ENCODE peak calls at places on chromosomes 16 and 17, in nine cellular contexts. I is NAMALWA; K is hypothalamus; U is IMR-90; H is effector CD4-positive, alpha-beta T cell; F is RPMI8226; T is nephron progenitor cell; Y is astrocyte of the spinal cord; P is neural crest cell. B is an unnamed sample.

GRCh38 chr16:89319883-89320716 is 102.6 kb downstream of the ZNF778 start:
- DNase-seq in T (no peak), P (no peak), F (peak; percentile 76), Y (peak; percentile 89), I (no peak), K (no peak), H (no peak), U (peak; percentile 85), B (peak; percentile 39)

GRCh38 chr16:73753931-73754330 is 542.7 kb upstream of the PSMD7 start:
- DNase-seq in H (no peak), Y (no peak), F (no peak), T (no peak), I (no peak), U (no peak), P (no peak), K (no peak), B (no peak)

GRCh38 chr17:79026345-79027273 is 2.6 kb downstream of the C1QTNF1 start:
- DNase-seq in H (no peak), F (no peak), P (no peak), Y (peak; percentile 65), I (no peak), T (no peak), K (no peak), U (peak; percentile 68), B (no peak)

GRCh38 chr16:508884-509736 is 18.4 kb upstream of the CAPN15 start:
- DNase-seq in T (no peak), H (no peak), F (no peak), I (no peak), U (peak; percentile 35), P (no peak), Y (peak; percentile 58), K (no peak), B (no peak)

GRCh38 chr17:19713901-19714361 is 2.5 kb downstream of the SLC47A2 start:
- DNase-seq in U (no peak), I (no peak), F (no peak), H (no peak), Y (no peak), P (no peak), T (no peak), K (no peak), B (no peak)

GRCh38 chr16:85541619-85542547 is 71.2 kb upstream of the GSE1 start:
- DNase-seq in U (no peak), H (no peak), Y (no peak), T (no peak), K (no peak), I (no peak), P (no peak), F (no peak), B (no peak)

GRCh38 chr16:69316595-69317034 is 5.5 kb downstream of the VPS4A start:
- DNase-seq in I (no peak), Y (no peak), K (no peak), H (no peak), F (no peak), T (no peak), U (no peak), P (no peak), B (no peak)

GRCh38 chr16:3022697-3023414 is 886 bp downstream of the HCFC1R1 start:
- DNase-seq in F (peak; percentile 12), I (no peak), Y (peak; percentile 51), T (no peak), K (no peak), H (no peak), U (peak; percentile 20), P (no peak), B (no peak)

GRCh38 chr16:84995666-84996065 is 15.7 kb downstream of the ZDHHC7 start:
- DNase-seq in U (no peak), H (no peak), T (no peak), I (no peak), P (no peak), Y (no peak), F (no peak), K (no peak), B (no peak)

GRCh38 chr16:68375801-68376536 is 65.2 kb downstream of the PRMT7 start:
- DNase-seq in Y (no peak), T (no peak), H (no peak), F (no peak), P (no peak), U (no peak), I (no peak), K (no peak), B (no peak)

GRCh38 chr17:77540975-77541374 is 400.2 kb downstream of the SEC14L1 start:
- DNase-seq in Y (no peak), U (no peak), I (no peak), P (no peak), F (no peak), K (no peak), T (no peak), H (no peak), B (no peak)

GRCh38 chr17:80874866-80875445 is 116.7 kb upstream of the CHMP6 start:
- DNase-seq in F (no peak), T (no peak), I (no peak), H (no peak), P (no peak), U (no peak), K (no peak), Y (no peak), B (no peak)

GRCh38 chr17:69820881-69821473 is 254.0 kb upstream of the KCNJ16 start:
- DNase-seq in F (peak; percentile 63), Y (no peak), U (no peak), I (no peak), H (no peak), K (no peak), T (no peak), P (no peak), B (no peak)

B was measured in NT2/D1.